ENCODE peak calls at places on chromosome X, in four cellular contexts. V is progenitor cell of endocrine pancreas, U is HepG2, Z is A549. E is an unnamed sample.

GRCh38 chrX:46737041-46737440 is 21.9 kb downstream of the SLC9A7 start:
- DNase-seq in V (no peak), U (no peak), Z (no peak), E (no peak)

GRCh38 chrX:100615015-100615414 is 21.6 kb downstream of the TSPAN6 start:
- DNase-seq in V (no peak), U (peak; percentile 57), Z (peak; percentile 60), E (no peak)

GRCh38 chrX:74286950-74287349 is 17.0 kb upstream of the ZCCHC13 start:
- DNase-seq in V (no peak), U (peak; percentile 1), Z (peak; percentile 28), E (no peak)

GRCh38 chrX:119871599-119872395 is at the start of the genes NDUFA1 and RNF113A:
- DNase-seq in V (peak; percentile 38), U (peak; percentile 76), Z (peak; percentile 92), E (no peak)

GRCh38 chrX:41759817-41760216 is 35.8 kb downstream of the GPR82 start:
- DNase-seq in V (no peak), U (peak; percentile 4), Z (peak; percentile 31), E (no peak)

GRCh38 chrX:13599491-13599890 is 30.1 kb downstream of the EGFL6 start:
- DNase-seq in V (no peak), U (no peak), Z (no peak), E (no peak)

GRCh38 chrX:141278306-141278705 is 36.0 kb upstream of the SPANXC start:
- DNase-seq in V (no peak), U (peak; percentile 0), Z (peak; percentile 22), E (no peak)

GRCh38 chrX:8971116-8971515 is 62.8 kb downstream of the FAM9B start:
- DNase-seq in V (no peak), U (peak; percentile 39), Z (peak; percentile 67), E (no peak)

GRCh38 chrX:115503099-115503498 is 57.9 kb upstream of the PLS3 start:
- DNase-seq in V (no peak), U (no peak), Z (peak; percentile 3), E (no peak)

GRCh38 chrX:19658030-19658429 is 142.7 kb upstream of the MAP3K15 start:
- DNase-seq in V (no peak), U (no peak), Z (no peak), E (no peak)

GRCh38 chrX:119895843-119896326 is at the start of gene AKAP14:
- DNase-seq in V (no peak), U (no peak), Z (peak; percentile 24), E (no peak)

GRCh38 chrX:116436358-116436816 is at the start of gene SLC6A14:
- DNase-seq in V (no peak), U (peak; percentile 49), Z (peak; percentile 0), E (no peak)

GRCh38 chrX:47745386-47745785 is 86.4 kb upstream of the UXT start:
- DNase-seq in V (no peak), U (no peak), Z (no peak), E (no peak)

GRCh38 chrX:13694359-13694758 is 5.4 kb downstream of the RAB9A start:
- DNase-seq in V (no peak), U (no peak), Z (no peak), E (no peak)

GRCh38 chrX:102959471-102959870 is 22.4 kb downstream of the RAB40AL start:
- DNase-seq in V (no peak), U (no peak), Z (no peak), E (no peak)

GRCh38 chrX:117120700-117121099 is 657.9 kb upstream of the CT83 start:
- DNase-seq in V (no peak), U (no peak), Z (no peak), E (no peak)

GRCh38 chrX:3345281-3346081 is 971 bp downstream of the MXRA5 start:
- DNase-seq in V (peak; percentile 46), U (no peak), Z (no peak), E (peak; percentile 78)

GRCh38 chrX:39854772-39855747 is 242.7 kb downstream of the BCOR start:
- DNase-seq in V (no peak), U (no peak), Z (no peak), E (no peak)

GRCh38 chrX:10078266-10078665 is 78.5 kb upstream of the CLCN4 start:
- DNase-seq in V (no peak), U (no peak), Z (no peak), E (no peak)

GRCh38 chrX:48938721-48939416 is 18.5 kb downstream of the OTUD5 start:
- DNase-seq in V (no peak), U (no peak), Z (no peak), E (no peak)

GRCh38 chrX:129900054-129900453 is 5.9 kb upstream of the UTP14A start:
- DNase-seq in V (no peak), U (no peak), Z (no peak), E (no peak)

GRCh38 chrX:109475174-109475891 is 6.6 kb downstream of the GUCY2F start:
- DNase-seq in V (peak; percentile 34), U (peak; percentile 35), Z (peak; percentile 54), E (peak; percentile 70)

GRCh38 chrX:12987900-12988594 is 13.1 kb downstream of the TMSB4X start:
- DNase-seq in V (no peak), U (peak; percentile 5), Z (no peak), E (no peak)

GRCh38 chrX:136182394-136182793 is 35.1 kb downstream of the FHL1 start:
- DNase-seq in V (no peak), U (no peak), Z (no peak), E (no peak)

GRCh38 chrX:117305168-117305766 is 811.3 kb downstream of the KLHL13 start:
- DNase-seq in V (no peak), U (no peak), Z (no peak), E (no peak)

GRCh38 chrX:74325130-74326059 is 21.4 kb downstream of the ZCCHC13 start:
- DNase-seq in V (no peak), U (no peak), Z (no peak), E (no peak)

GRCh38 chrX:101415180-101416130 is 7.4 kb downstream of the HNRNPH2 start:
- DNase-seq in V (no peak), U (peak; percentile 14), Z (peak; percentile 75), E (no peak)

GRCh38 chrX:45900751-45901150 is 644.5 kb downstream of the ZNF674 start:
- DNase-seq in V (no peak), U (no peak), Z (peak; percentile 1), E (no peak)

GRCh38 chrX:134469481-134469880 is 9.5 kb downstream of the HPRT1 start:
- DNase-seq in V (no peak), U (no peak), Z (no peak), E (no peak)

GRCh38 chrX:150038977-150039599 is 100.8 kb upstream of the EOLA2 start:
- DNase-seq in V (no peak), U (no peak), Z (peak; percentile 12), E (no peak)

GRCh38 chrX:65595460-65595876 is 60.9 kb upstream of the LAS1L start:
- DNase-seq in V (peak; percentile 66), U (peak; percentile 66), Z (peak; percentile 92), E (peak; percentile 78)

GRCh38 chrX:11103006-11103405 is 8.1 kb upstream of the HCCS start:
- DNase-seq in V (no peak), U (no peak), Z (no peak), E (no peak)

GRCh38 chrX:148940411-148940996 is 440.1 kb downstream of the AFF2 start:
- DNase-seq in V (no peak), U (no peak), Z (no peak), E (no peak)

GRCh38 chrX:24245201-24245600 is 68.7 kb downstream of the SUPT20HL2 start:
- DNase-seq in V (no peak), U (no peak), Z (peak; percentile 61), E (no peak)

DNA sequence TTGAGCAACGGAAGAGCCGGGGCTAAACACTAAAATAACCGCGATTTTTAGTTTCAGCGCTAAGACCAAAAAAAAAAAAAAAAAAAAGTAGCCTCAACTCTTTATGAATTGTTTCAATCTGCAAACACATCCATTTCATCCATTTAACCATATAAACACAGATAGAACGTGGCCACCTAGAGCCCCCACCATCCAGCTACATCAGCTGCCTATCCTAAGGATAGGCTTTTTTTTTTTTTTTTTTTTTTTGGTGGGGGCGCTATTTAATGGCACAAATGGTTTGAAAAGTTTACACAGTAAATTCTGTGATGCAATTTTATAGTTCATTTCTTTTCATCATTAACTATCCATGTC is 492 bp upstream of the HDAC8 start:
- DNase-seq in V (no peak), U (no peak), Z (no peak), E (no peak)
- TF ChIP-seq CTCF in V (no peak), U (no peak), Z (peak; percentile 13), E (no peak)

DNA sequence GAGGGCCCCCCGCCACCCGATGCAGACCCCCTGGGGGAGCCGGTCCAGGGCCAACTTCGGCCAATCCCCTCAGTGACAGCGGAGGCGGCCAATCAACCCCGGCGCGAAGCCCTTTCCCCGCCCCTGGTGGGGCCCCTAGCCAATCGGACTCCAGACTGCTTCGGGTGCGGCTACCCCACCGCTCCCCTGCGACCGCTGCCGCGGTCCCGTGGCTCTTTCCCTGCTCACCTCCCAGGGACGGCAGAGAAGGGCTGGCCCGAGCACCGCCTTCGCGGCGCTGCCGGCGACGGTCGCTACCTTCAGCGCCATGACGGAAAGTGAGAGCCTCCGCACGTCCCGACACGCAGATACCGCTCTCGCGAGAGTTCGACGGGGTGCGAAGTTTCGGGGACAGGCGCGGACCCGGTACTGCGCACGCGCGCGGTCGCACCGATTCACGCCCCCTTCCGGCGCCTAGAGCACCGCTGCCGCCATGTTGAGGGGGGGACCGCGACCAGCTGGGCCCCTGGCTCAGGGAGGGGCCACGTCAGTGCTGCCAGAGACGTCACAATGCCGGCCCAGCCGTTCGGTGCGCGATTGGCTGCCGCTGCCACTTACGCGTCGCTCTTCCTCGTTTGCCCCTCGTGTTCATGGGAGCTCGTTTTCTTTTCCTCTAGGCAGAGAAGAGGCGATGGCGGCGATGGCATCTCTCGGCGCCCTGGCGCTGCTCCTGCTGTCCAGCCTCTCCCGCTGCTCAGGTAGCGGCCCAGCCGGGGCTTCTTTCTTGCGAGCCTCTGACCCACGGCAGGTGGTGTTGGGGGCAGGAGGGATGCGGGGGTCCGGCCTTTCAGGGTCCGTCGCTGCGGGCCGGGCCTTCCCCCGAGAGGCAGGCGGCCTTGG is at the start of the genes IDH3G and SSR4:
- DNase-seq in V (peak; percentile 84), U (peak; percentile 83), Z (peak; percentile 97), E (peak; percentile 95)
- TF ChIP-seq CTCF in V (peak; percentile 15), U (peak; percentile 68), Z (no peak), E (no peak)

GRCh38 chrX:132068405-132068804 is 45.3 kb downstream of the STK26 start:
- DNase-seq in V (no peak), U (no peak), Z (no peak), E (no peak)

DNA sequence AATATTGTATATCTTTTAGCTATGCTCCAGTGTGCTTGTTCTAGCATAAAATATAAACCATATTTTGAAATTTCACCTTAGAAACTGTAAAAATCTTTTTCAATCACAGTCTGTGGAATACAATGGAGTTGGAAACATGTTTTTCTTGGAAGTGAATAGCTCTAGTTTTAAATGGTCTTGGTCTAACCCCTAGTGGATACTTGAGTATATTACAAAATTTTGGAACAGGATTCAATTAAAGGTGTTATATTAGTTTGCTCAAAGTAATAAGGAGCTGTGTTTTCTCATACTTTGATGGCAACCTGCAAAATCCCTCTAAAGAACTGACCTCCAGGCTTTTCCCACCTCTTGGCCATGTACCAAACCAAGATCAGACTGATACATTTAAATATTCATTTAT is 48.2 kb downstream of the STK26 start:
- DNase-seq in V (no peak), U (peak; percentile 1), Z (peak; percentile 11), E (no peak)
- TF ChIP-seq CTCF in V (peak; percentile 51), U (peak; percentile 6), Z (peak; percentile 36), E (peak; percentile 65)

GRCh38 chrX:25721564-25721963 is 416.6 kb upstream of the MAGEB18 start:
- DNase-seq in V (no peak), U (peak; percentile 1), Z (peak; percentile 18), E (no peak)
- TF ChIP-seq CTCF in V (peak; percentile 61), U (no peak), Z (peak; percentile 30), E (peak; percentile 69)